ENCODE peak calls at places on chromosomes 1 and 21, in four cellular contexts. One of them, this sample, is unnamed.

GRCh38 chr1:109201123-109201703 is 12.5 kb upstream of the SARS1 start:
- DNase-seq in aorta: no peak
- DNase-seq in upper lobe of left lung: no peak
- DNase-seq in SJSA1: peak; percentile 48
- DNase-seq in this sample: no peak

GRCh38 chr21:31182231-31183129 is 144.2 kb upstream of the KRTAP19-8 start:
- DNase-seq in aorta: no peak
- DNase-seq in upper lobe of left lung: peak; percentile 61
- DNase-seq in SJSA1: no peak
- DNase-seq in this sample: peak; percentile 28

GRCh38 chr1:150537732-150538684 is 11.2 kb upstream of the ADAMTSL4 start:
- DNase-seq in aorta: peak; percentile 90
- DNase-seq in upper lobe of left lung: no peak
- DNase-seq in SJSA1: peak; percentile 84
- DNase-seq in this sample: no peak

GRCh38 chr1:181104790-181105133 is 16.3 kb downstream of the IER5 start:
- DNase-seq in aorta: peak; percentile 85
- DNase-seq in upper lobe of left lung: peak; percentile 91
- DNase-seq in SJSA1: no peak
- DNase-seq in this sample: peak; percentile 30

GRCh38 chr1:5947071-5947821 is 45.0 kb downstream of the NPHP4 start:
- DNase-seq in aorta: no peak
- DNase-seq in upper lobe of left lung: no peak
- DNase-seq in SJSA1: no peak
- DNase-seq in this sample: no peak

GRCh38 chr1:113981962-113982931 is 3.0 kb downstream of the OLFML3 start:
- DNase-seq in aorta: peak; percentile 87
- DNase-seq in upper lobe of left lung: peak; percentile 10
- DNase-seq in SJSA1: peak; percentile 60
- DNase-seq in this sample: no peak

GRCh38 chr1:172203135-172203823 is 217.2 kb upstream of the C1orf105 start:
- DNase-seq in aorta: no peak
- DNase-seq in upper lobe of left lung: no peak
- DNase-seq in SJSA1: peak; percentile 40
- DNase-seq in this sample: no peak

GRCh38 chr1:208524920-208525319 is 280.7 kb upstream of the PLXNA2 start:
- DNase-seq in aorta: no peak
- DNase-seq in upper lobe of left lung: no peak
- DNase-seq in SJSA1: no peak
- DNase-seq in this sample: no peak

GRCh38 chr1:170707959-170708666 is 44.2 kb downstream of the PRRX1 start:
- DNase-seq in aorta: no peak
- DNase-seq in upper lobe of left lung: no peak
- DNase-seq in SJSA1: peak; percentile 86
- DNase-seq in this sample: no peak

GRCh38 chr1:121458291-121459048 is 273.7 kb downstream of the SRGAP2C start:
- DNase-seq in aorta: no peak
- DNase-seq in upper lobe of left lung: no peak
- DNase-seq in SJSA1: no peak
- DNase-seq in this sample: no peak

GRCh38 chr21:34536311-34536710 is 24.3 kb upstream of the KCNE1 start:
- DNase-seq in aorta: no peak
- DNase-seq in upper lobe of left lung: no peak
- DNase-seq in SJSA1: no peak
- DNase-seq in this sample: no peak

GRCh38 chr1:163178628-163179027 is 24.1 kb downstream of the RGS5 start:
- DNase-seq in aorta: no peak
- DNase-seq in upper lobe of left lung: no peak
- DNase-seq in SJSA1: no peak
- DNase-seq in this sample: no peak

GRCh38 chr1:198542632-198543031 is 2.2 kb upstream of the ATP6V1G3 start:
- DNase-seq in aorta: no peak
- DNase-seq in upper lobe of left lung: no peak
- DNase-seq in SJSA1: no peak
- DNase-seq in this sample: no peak

GRCh38 chr1:172399369-172400072 is 21.0 kb upstream of the C1orf105 start:
- DNase-seq in aorta: no peak
- DNase-seq in upper lobe of left lung: no peak
- DNase-seq in SJSA1: peak; percentile 89
- DNase-seq in this sample: no peak

GRCh38 chr1:204076891-204077290 is 4.0 kb downstream of the SOX13 start:
- DNase-seq in aorta: peak; percentile 41
- DNase-seq in upper lobe of left lung: no peak
- DNase-seq in SJSA1: peak; percentile 28
- DNase-seq in this sample: no peak

GRCh38 chr1:234934611-234935033 is 194.0 kb downstream of the TOMM20 start:
- DNase-seq in aorta: no peak
- DNase-seq in upper lobe of left lung: no peak
- DNase-seq in SJSA1: peak; percentile 70
- DNase-seq in this sample: no peak

GRCh38 chr1:223776075-223776814 is 63.9 kb downstream of the CAPN2 start:
- DNase-seq in aorta: no peak
- DNase-seq in upper lobe of left lung: no peak
- DNase-seq in SJSA1: peak; percentile 46
- DNase-seq in this sample: peak; percentile 27

GRCh38 chr1:46903481-46903880 is 37.8 kb downstream of the CYP4A11 start:
- DNase-seq in aorta: no peak
- DNase-seq in upper lobe of left lung: no peak
- DNase-seq in SJSA1: no peak
- DNase-seq in this sample: no peak

GRCh38 chr1:230426246-230427101 is at the start of gene PGBD5:
- DNase-seq in aorta: peak; percentile 89
- DNase-seq in upper lobe of left lung: peak; percentile 95
- DNase-seq in SJSA1: peak; percentile 43
- DNase-seq in this sample: peak; percentile 2

GRCh38 chr1:156852414-156852874 is 6.5 kb downstream of the INSRR start:
- DNase-seq in aorta: no peak
- DNase-seq in upper lobe of left lung: peak; percentile 75
- DNase-seq in SJSA1: no peak
- DNase-seq in this sample: no peak

GRCh38 chr1:172761581-172762025 is 102.7 kb downstream of the FASLG start:
- DNase-seq in aorta: no peak
- DNase-seq in upper lobe of left lung: no peak
- DNase-seq in SJSA1: no peak
- DNase-seq in this sample: no peak

GRCh38 chr1:152907686-152908601 is at the start of gene IVL:
- DNase-seq in aorta: no peak
- DNase-seq in upper lobe of left lung: no peak
- DNase-seq in SJSA1: no peak
- DNase-seq in this sample: no peak

GRCh38 chr1:31155216-31155806 is 84.4 kb downstream of the NKAIN1 start:
- DNase-seq in aorta: peak; percentile 88
- DNase-seq in upper lobe of left lung: peak; percentile 95
- DNase-seq in SJSA1: peak; percentile 74
- DNase-seq in this sample: peak; percentile 54

GRCh38 chr1:183276386-183276785 is 90.3 kb downstream of the LAMC2 start:
- DNase-seq in aorta: no peak
- DNase-seq in upper lobe of left lung: no peak
- DNase-seq in SJSA1: no peak
- DNase-seq in this sample: no peak

GRCh38 chr1:110960777-110961420 is 2.8 kb downstream of the LRIF1 start:
- DNase-seq in aorta: no peak
- DNase-seq in upper lobe of left lung: no peak
- DNase-seq in SJSA1: no peak
- DNase-seq in this sample: no peak
- H3K9me3 ChIP-seq in aorta: no peaks in the 10 kb centered on the region
- H3K9me3 ChIP-seq in upper lobe of left lung: peaks cover 11% of the 10 kb centered on the region
- H3K9me3 ChIP-seq in SJSA1: peaks cover 4% of the 10 kb centered on the region
- H3K9me3 ChIP-seq in this sample: peaks cover 11% of the 10 kb centered on the region

GRCh38 chr1:11116318-11116717 is 16.6 kb upstream of the EXOSC10 start:
- DNase-seq in aorta: no peak
- DNase-seq in upper lobe of left lung: no peak
- DNase-seq in SJSA1: no peak
- DNase-seq in this sample: no peak
- H3K27ac ChIP-seq in aorta: no peak overlapping the region
- H3K27ac ChIP-seq in upper lobe of left lung: no peak overlapping the region
- H3K27ac ChIP-seq in SJSA1: no peak overlapping the region
- H3K27ac ChIP-seq in this sample: no peak overlapping the region

DNA sequence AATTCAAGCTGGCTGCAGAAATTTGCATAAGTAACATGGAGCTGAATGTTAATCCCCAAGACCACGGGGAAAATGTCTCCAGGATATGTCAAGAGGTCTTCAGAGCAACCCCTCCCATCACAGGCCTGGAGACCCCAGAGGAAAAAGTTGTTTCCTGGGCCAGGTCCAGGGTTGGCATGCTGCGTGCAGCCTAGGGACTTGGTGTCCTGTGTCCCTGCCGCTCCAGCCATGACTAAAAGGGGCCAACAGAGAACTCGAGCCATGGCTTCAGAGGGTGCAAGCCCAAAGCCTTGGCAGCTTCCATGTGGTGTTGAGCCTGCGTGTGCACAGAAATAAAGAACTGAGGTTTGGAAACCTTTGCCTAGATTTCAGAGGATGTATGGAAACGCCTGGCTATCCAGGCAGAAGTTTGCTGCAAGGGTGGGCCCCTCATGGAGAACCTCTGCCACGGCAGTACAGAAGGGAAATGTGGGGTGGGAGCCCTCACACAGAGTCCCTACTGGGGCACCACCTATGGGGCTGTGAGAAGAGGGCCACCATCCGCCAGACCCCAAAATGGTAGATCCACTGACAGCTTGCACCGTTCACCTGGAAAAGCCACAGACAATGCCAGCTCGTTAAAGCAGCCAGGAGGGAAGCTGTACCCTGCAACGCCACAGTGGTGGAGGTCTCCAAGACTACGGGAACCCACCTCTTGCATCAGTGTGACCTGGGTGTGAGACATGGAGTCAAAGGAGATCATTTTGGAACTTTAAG is 222.9 kb downstream of the COP1 start:
- DNase-seq in aorta: peak; percentile 58
- DNase-seq in upper lobe of left lung: no peak
- DNase-seq in SJSA1: no peak
- DNase-seq in this sample: no peak
- H3K9me3 ChIP-seq in aorta: peaks cover 3% of the 10 kb centered on the region
- H3K9me3 ChIP-seq in upper lobe of left lung: peaks cover 5% of the 10 kb centered on the region
- H3K9me3 ChIP-seq in SJSA1: peaks cover 5% of the 10 kb centered on the region
- H3K9me3 ChIP-seq in this sample: no peaks in the 10 kb centered on the region

DNA sequence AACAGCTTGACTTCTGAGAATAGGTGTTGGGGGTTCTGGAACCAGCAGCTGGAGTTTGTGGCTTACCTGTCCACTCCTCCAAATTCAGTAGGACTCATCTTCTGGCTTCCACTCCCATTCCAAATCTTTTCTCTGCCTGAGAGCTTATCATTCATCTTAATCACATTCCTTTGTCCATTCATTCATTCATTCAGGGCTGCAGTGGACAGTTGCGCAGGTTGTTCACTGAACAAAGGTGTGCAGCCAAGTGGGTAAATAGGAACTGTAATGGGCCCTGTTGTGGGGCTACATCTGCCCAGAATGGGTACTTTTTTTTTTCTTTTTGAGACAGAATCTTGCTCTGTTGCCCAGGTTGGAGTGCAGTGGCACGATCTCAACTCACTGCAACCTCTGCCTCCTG is 3.4 kb upstream of the HSPG2 start:
- DNase-seq in aorta: no peak
- DNase-seq in upper lobe of left lung: no peak
- DNase-seq in SJSA1: no peak
- DNase-seq in this sample: no peak
- H3K27ac ChIP-seq in aorta: peak overlapping the region; percentile 84
- H3K27ac ChIP-seq in upper lobe of left lung: peak overlapping the region; percentile 68
- H3K27ac ChIP-seq in SJSA1: peak overlapping the region; percentile 69
- H3K27ac ChIP-seq in this sample: no peak overlapping the region

GRCh38 chr21:7952648-7953047 is 2568.7 kb upstream of the TPTE start:
- DNase-seq in aorta: no peak
- DNase-seq in upper lobe of left lung: no peak
- DNase-seq in SJSA1: no peak
- DNase-seq in this sample: no peak
- H3K9me3 ChIP-seq in aorta: peaks cover 38% of the 10 kb centered on the region
- H3K9me3 ChIP-seq in upper lobe of left lung: peaks cover 9% of the 10 kb centered on the region
- H3K9me3 ChIP-seq in SJSA1: peaks cover 51% of the 10 kb centered on the region
- H3K9me3 ChIP-seq in this sample: peaks cover 81% of the 10 kb centered on the region

DNA sequence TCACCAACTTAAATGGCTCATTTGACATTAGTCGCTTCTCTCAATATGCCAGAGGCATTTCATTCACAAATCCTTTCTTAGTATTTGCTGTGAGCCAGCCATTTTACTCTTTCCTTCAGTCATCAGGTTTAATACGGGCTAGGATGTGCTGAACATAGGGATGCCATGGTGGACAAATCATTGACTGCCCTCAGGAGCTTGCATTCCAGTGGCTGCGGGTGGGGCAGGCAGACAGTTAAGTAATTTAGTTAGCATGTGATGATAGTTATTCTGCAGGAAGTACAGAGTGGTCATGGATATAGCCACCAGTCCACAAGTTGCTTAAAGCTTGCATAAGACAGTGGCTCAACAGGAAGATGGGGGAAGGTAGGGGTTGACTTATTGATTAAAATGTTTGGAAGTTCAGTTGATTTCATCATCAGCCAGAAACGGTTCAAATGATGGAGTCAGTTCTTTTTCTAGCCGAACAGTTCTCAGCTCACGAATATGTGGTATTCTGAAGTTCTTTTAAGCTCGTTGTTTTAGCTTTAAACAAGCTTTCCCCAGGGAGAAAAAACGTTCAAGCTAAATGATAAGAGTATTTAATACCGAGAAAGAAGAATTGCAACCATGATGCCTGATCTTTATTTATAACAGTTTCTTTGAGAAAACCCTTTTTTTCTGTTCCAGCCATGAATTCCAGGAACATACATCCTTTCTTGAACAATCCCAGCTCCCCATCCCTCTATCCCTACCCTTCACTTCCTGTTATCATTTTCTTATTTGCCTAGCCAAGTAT is 1.4 kb downstream of the SLC22A15 start:
- DNase-seq in aorta: no peak
- DNase-seq in upper lobe of left lung: no peak
- DNase-seq in SJSA1: peak; percentile 14
- DNase-seq in this sample: no peak
- H3K27ac ChIP-seq in aorta: peak overlapping the region; percentile 39
- H3K27ac ChIP-seq in upper lobe of left lung: peak overlapping the region; percentile 90
- H3K27ac ChIP-seq in SJSA1: no peak overlapping the region
- H3K27ac ChIP-seq in this sample: no peak overlapping the region

GRCh38 chr21:44568667-44569556 is 4.6 kb upstream of the KRTAP10-4 start:
- DNase-seq in aorta: no peak
- DNase-seq in upper lobe of left lung: no peak
- DNase-seq in SJSA1: no peak
- DNase-seq in this sample: no peak
- H3K9me3 ChIP-seq in aorta: peaks cover 2% of the 10 kb centered on the region
- H3K9me3 ChIP-seq in upper lobe of left lung: no peaks in the 10 kb centered on the region
- H3K9me3 ChIP-seq in SJSA1: no peaks in the 10 kb centered on the region
- H3K9me3 ChIP-seq in this sample: no peaks in the 10 kb centered on the region

GRCh38 chr1:218479436-218480115 is 134.4 kb downstream of the TGFB2 start:
- DNase-seq in aorta: no peak
- DNase-seq in upper lobe of left lung: no peak
- DNase-seq in SJSA1: peak; percentile 97
- DNase-seq in this sample: no peak

GRCh38 chr1:218478336-218478735 is 133.2 kb downstream of the TGFB2 start:
- DNase-seq in aorta: no peak
- DNase-seq in upper lobe of left lung: no peak
- DNase-seq in SJSA1: no peak
- DNase-seq in this sample: no peak

GRCh38 chr1:218480691-218481099 is 135.6 kb downstream of the TGFB2 start:
- DNase-seq in aorta: no peak
- DNase-seq in upper lobe of left lung: no peak
- DNase-seq in SJSA1: peak; percentile 90
- DNase-seq in this sample: no peak

GRCh38 chr1:218481116-218481775 is 136.1 kb downstream of the TGFB2 start:
- DNase-seq in aorta: no peak
- DNase-seq in upper lobe of left lung: no peak
- DNase-seq in SJSA1: peak; percentile 83
- DNase-seq in this sample: no peak

GRCh38 chr1:218480137-218480536 is 135.0 kb downstream of the TGFB2 start:
- DNase-seq in aorta: no peak
- DNase-seq in upper lobe of left lung: no peak
- DNase-seq in SJSA1: peak; percentile 97
- DNase-seq in this sample: no peak
- H3K27ac ChIP-seq in aorta: peak overlapping the region; percentile 43
- H3K27ac ChIP-seq in upper lobe of left lung: no peak overlapping the region
- H3K27ac ChIP-seq in SJSA1: peak overlapping the region; percentile 99
- H3K27ac ChIP-seq in this sample: no peak overlapping the region